ENCODE peak calls at places on chromosomes 13 and 19, in five cellular contexts. R is endothelial cell of umbilical vein, C is fibroblast of lung, W is GM12878, A is endodermal cell. S is an unnamed sample.

GRCh38 chr19:35509018-35509652 is 4.3 kb downstream of the DMKN start:
- DNase-seq in R (no peak), C (no peak), W (peak; percentile 40), A (peak; percentile 89), S (no peak)

GRCh38 chr19:4547303-4548237 is 7.7 kb upstream of the LRG1 start:
- DNase-seq in R (peak; percentile 26), C (peak; percentile 14), W (no peak), A (peak; percentile 71), S (no peak)

GRCh38 chr19:3949997-3950859 is 17.4 kb downstream of the NMRK2 start:
- DNase-seq in R (no peak), C (no peak), W (no peak), A (peak; percentile 48), S (no peak)

GRCh38 chr13:37072024-37072423 is 12.5 kb upstream of the SUPT20H start:
- DNase-seq in R (no peak), C (no peak), W (no peak), A (no peak), S (no peak)

GRCh38 chr13:41017153-41017552 is 2.0 kb downstream of the ELF1 start:
- DNase-seq in R (peak; percentile 13), C (no peak), W (no peak), A (no peak), S (no peak)

GRCh38 chr13:109215377-109215776 is 571.0 kb downstream of the IRS2 start:
- DNase-seq in R (no peak), C (no peak), W (no peak), A (no peak), S (no peak)

GRCh38 chr13:95457294-95457693 is 95.2 kb upstream of the CLDN10 start:
- DNase-seq in R (no peak), C (no peak), W (peak; percentile 89), A (no peak), S (no peak)

GRCh38 chr19:48561412-48561811 is 9.4 kb downstream of the SULT2B1 start:
- DNase-seq in R (no peak), C (no peak), W (no peak), A (no peak), S (no peak)

GRCh38 chr13:101258071-101258470 is 158.2 kb downstream of the NALCN start:
- DNase-seq in R (peak; percentile 84), C (peak; percentile 70), W (peak; percentile 66), A (peak; percentile 77), S (peak; percentile 24)

GRCh38 chr13:44333950-44334675 is 39.5 kb upstream of the SERP2 start:
- DNase-seq in R (no peak), C (no peak), W (no peak), A (no peak), S (no peak)

GRCh38 chr13:113371061-113371460 is 7.1 kb upstream of the GRTP1 start:
- DNase-seq in R (no peak), C (no peak), W (no peak), A (peak; percentile 33), S (no peak)

GRCh38 chr13:74290324-74290773 is 156.1 kb upstream of the KLF12 start:
- DNase-seq in R (peak; percentile 5), C (peak; percentile 77), W (no peak), A (peak; percentile 73), S (no peak)

DNA sequence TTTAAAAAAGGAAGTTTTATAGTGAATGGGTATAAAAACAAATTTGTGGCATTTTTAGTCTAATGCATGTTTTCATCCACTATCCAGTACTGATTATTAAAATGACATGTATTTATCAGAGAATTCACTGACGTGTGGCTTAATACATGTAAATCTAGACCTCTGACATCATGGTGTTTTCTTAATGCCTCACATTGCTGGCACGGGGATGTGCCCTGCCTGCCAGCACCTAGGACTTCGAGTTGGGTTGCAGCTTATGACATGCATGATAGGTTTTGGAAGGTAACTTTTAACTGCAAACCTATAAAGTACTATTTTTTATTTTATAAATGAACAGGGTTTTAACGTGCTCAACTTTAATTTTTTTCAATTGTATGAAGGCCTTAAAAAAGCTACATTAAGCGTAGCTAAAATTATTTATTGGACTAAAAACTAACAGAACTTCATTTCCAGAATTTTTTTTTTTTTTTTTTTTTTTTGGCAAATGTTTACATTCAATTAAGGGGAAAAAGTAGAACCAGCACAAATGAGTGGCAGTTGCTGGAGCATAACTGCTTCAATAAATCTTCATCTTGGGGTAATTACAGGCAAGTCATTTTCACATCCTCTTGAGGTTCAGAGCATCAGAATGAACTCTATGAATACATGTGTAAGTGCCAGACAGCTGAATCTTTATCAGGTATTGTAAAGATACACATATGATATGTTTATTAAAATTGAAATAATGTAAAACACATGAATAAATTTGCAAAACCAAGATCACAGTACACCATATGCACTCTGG is 16.3 kb downstream of the METTL21C start:
- DNase-seq in R (no peak), C (no peak), W (no peak), A (no peak), S (no peak)
- H3K36me3 ChIP-seq in R (peaks cover 2% of the 10 kb centered on the region), C (peaks cover 5% of the 10 kb centered on the region), W (no peaks in the 10 kb centered on the region), A (peaks cover 71% of the 10 kb centered on the region), S (no peaks in the 10 kb centered on the region)

DNA sequence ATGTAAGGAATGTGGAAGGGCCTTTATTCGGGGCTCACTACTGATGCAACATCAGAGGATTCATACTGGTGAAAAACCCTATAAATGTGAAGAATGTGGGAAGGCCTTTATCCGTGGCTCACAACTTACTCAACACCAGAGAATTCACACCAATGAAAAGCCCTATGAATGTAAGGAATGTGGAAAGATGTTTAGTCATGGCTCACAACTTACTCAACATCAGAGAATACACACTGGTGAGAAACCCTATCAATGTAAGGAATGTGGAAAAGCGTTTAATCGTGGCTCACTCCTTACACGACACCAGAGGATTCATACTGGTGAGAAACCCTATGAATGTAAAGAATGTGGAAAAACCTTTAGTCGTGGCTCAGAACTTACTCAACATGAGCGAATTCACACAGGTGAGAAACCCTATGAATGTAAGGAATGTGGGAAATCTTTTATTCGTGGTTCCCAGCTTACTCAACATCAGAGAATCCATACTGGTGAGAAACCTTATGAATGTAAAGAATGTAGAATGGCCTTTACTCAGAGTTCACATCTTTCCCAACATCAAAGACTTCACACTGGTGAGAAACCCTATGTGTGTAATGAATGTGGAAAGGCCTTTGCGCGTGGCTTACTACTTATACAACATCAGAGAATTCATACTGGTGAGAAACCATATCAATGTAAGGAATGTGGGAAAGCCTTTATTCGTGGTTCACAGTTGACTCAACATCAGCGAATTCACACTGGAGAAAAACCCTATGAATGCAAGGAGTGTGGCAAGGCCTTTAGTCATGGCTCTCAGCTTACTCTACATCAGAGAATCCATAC is 44.3 kb downstream of the ZNF585A start:
- DNase-seq in R (no peak), C (no peak), W (no peak), A (no peak), S (no peak)
- H3K9me3 ChIP-seq in R (peaks cover 31% of the 10 kb centered on the region), C (peaks cover 14% of the 10 kb centered on the region), W (peaks cover 28% of the 10 kb centered on the region), A (peaks cover 96% of the 10 kb centered on the region), S (peaks cover 80% of the 10 kb centered on the region)

DNA sequence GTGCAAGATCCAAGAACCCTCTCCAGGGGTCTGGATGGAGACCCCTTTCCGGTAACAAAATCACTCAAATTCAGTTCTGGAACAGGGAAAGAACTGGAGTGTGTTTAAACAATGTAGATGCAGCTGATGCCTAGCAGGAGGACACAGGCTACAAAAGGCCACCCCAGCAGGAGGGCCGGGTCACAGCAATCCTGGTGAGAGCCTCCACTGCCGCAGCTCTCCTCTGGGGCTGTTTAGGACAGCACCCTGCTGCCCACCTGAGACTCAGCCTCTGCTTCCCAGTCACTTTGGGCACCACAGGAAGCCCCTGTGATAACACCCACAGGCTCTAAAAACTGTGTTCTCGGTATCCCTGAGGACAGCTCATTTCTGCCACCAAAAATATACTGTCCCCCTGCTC is 318.7 kb upstream of the NBEA start:
- DNase-seq in R (no peak), C (no peak), W (no peak), A (peak; percentile 60), S (no peak)
- H3K36me3 ChIP-seq in R (no peaks in the 10 kb centered on the region), C (no peaks in the 10 kb centered on the region), W (no peaks in the 10 kb centered on the region), A (no peaks in the 10 kb centered on the region), S (no peaks in the 10 kb centered on the region)

GRCh38 chr19:56972291-56972914 is 131.9 kb upstream of the PEG3 start:
- DNase-seq in R (no peak), C (no peak), W (no peak), A (no peak), S (no peak)
- H3K9me3 ChIP-seq in R (peaks cover 3% of the 10 kb centered on the region), C (no peaks in the 10 kb centered on the region), W (no peaks in the 10 kb centered on the region), A (peaks cover 72% of the 10 kb centered on the region), S (no peaks in the 10 kb centered on the region)

DNA sequence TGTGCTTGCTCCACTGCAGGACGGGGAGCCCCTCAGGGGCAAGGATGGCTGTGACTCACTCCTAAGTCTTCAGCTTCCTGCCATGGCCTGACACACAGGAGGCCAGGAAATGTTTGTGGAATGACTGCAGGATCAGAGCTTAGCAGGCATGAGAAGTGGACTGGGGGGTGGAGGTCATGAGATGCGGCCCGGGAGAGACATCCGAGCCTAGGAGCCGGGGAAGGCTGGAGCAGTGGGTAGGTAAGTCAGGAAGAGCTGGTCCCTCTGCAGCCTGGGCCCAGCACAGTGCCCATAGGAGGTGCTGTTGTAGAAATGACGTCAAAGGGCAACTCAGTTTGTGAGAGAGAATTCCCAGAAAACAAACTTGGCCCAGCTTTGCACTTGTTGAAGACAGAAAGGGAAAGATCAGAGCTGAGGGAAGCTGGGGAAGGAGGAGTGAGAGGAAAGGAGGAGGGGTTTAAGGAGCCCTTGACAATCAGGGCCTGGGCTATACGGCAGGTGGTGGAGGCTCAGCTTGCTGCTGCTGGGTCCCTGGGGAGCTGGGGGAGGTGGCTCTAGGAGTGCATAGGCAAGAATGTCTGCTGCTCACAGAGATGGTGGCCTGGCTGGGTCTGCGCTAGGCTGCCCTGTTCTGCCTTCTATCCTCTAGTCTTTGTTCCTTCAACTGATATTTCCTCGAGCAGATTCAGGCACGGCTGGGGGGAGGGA is 18.5 kb downstream of the POU2F2 start:
- DNase-seq in R (peak; percentile 97), C (peak; percentile 87), W (peak; percentile 40), A (peak; percentile 84), S (peak; percentile 43)
- H3K36me3 ChIP-seq in R (peaks cover 2% of the 10 kb centered on the region), C (no peaks in the 10 kb centered on the region), W (peaks cover 16% of the 10 kb centered on the region), A (no peaks in the 10 kb centered on the region), S (no peaks in the 10 kb centered on the region)

GRCh38 chr13:19169991-19170390 is 11.6 kb downstream of the TUBA3C start:
- DNase-seq in R (no peak), C (no peak), W (no peak), A (no peak), S (no peak)
- H3K9me3 ChIP-seq in R (peaks cover 9% of the 10 kb centered on the region), C (no peaks in the 10 kb centered on the region), W (no peaks in the 10 kb centered on the region), A (peaks cover 58% of the 10 kb centered on the region), S (no peaks in the 10 kb centered on the region)

GRCh38 chr13:20064128-20064527 is 96.7 kb downstream of the GJA3 start:
- DNase-seq in R (peak; percentile 28), C (peak; percentile 58), W (no peak), A (no peak), S (no peak)
- H3K36me3 ChIP-seq in R (peaks cover 17% of the 10 kb centered on the region), C (no peaks in the 10 kb centered on the region), W (peaks cover 2% of the 10 kb centered on the region), A (peaks cover 91% of the 10 kb centered on the region), S (peaks cover 33% of the 10 kb centered on the region)

DNA sequence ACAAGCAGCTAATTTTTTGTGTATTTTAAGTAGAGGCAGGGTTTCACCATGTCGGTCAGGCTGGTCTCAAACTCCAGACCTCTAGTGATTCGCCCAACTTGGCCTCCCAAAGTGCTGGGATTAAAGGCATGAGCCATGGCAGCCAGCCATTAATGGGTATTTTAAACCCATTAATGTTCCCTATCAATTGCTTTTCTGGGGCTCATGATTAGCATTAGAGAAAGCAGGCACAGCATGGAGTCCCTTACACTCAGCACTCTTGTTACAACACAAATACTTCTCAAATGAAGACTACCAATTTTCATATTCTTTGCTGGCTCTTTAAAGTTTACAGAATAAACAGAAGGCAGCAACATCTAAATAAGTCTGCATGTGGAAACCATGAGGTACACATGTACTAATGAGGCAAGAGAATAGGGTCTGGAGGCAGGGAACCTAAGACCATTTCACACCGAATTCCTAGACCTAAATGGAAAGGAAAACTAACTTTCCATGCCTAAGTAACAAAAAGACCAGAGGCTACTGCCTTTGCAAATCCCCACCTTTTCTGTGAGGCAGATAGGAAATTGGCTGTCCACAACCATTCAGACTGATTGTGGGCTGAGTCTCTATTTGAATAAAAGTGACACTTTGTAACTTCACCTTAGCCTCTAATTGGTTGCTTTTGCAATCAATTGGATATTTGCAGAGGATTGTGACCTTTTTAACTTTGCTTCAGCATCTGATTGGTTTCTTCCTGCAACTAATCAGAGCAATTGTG is 21.2 kb downstream of the ZNF675 start:
- DNase-seq in R (no peak), C (no peak), W (no peak), A (no peak), S (no peak)
- H3K9me3 ChIP-seq in R (no peaks in the 10 kb centered on the region), C (no peaks in the 10 kb centered on the region), W (peaks cover 7% of the 10 kb centered on the region), A (peaks cover 82% of the 10 kb centered on the region), S (peaks cover 6% of the 10 kb centered on the region)

S was measured in Panc1.